ENCODE peak calls at places on chromosome 3, in five cellular contexts. R is CD4-positive, alpha-beta T cell; B is tibial nerve; F is NCI-H1105; Q is activated B cell treated with CpG ODN at 0.5 μM for 24 hours. S is an unnamed sample.

GRCh38 chr3:195905970-195906864 is 2.1 kb downstream of the TNK2 start:
- DNase-seq in Q (no peak), R (no peak), B (no peak), F (peak), S (no peak)

GRCh38 chr3:141019244-141019643 is 31.9 kb upstream of the SPSB4 start:
- DNase-seq in Q (no peak), R (no peak), F (no peak), B (no peak), S (no peak)

GRCh38 chr3:120855665-120856437 is 52.2 kb upstream of the STXBP5L start:
- DNase-seq in Q (no peak), R (no peak), B (no peak), F (no peak), S (no peak)

GRCh38 chr3:10744098-10744465 is 71.9 kb upstream of the SLC6A11 start:
- DNase-seq in B (no peak), Q (no peak), R (no peak), F (no peak), S (no peak)

GRCh38 chr3:44090036-44090435 is 151.7 kb upstream of the TOPAZ1 start:
- DNase-seq in B (no peak), Q (no peak), R (no peak), F (no peak), S (no peak)

GRCh38 chr3:157906627-157907026 is 199.6 kb downstream of the SHOX2 start:
- DNase-seq in F (no peak), B (no peak), Q (no peak), R (no peak), S (no peak)

GRCh38 chr3:151504606-151505005 is 43.7 kb upstream of the IGSF10 start:
- DNase-seq in F (no peak), Q (no peak), B (no peak), R (no peak), S (no peak)

GRCh38 chr3:157493627-157494550 is 9.3 kb downstream of the VEPH1 start:
- DNase-seq in F (peak), R (no peak), Q (no peak), B (no peak), S (no peak)

GRCh38 chr3:18712713-18713575 is 287.8 kb upstream of the SATB1 start:
- DNase-seq in B (no peak), Q (no peak), R (no peak), F (no peak), S (no peak)

GRCh38 chr3:66401578-66402382 is 99.0 kb downstream of the LRIG1 start:
- DNase-seq in F (no peak), B (no peak), R (no peak), Q (no peak), S (no peak)

GRCh38 chr3:64651791-64652241 is 36.0 kb downstream of the ADAMTS9 start:
- DNase-seq in R (no peak), Q (no peak), B (no peak), F (no peak), S (no peak)

GRCh38 chr3:28077566-28077965 is 163.9 kb upstream of the CMC1 start:
- DNase-seq in R (no peak), Q (no peak), F (no peak), B (peak), S (no peak)

GRCh38 chr3:71955549-71956373 is 170.8 kb upstream of the PROK2 start:
- DNase-seq in F (peak), B (peak), Q (no peak), R (no peak), S (peak)

GRCh38 chr3:159356606-159357005 is 554.8 kb downstream of the MFSD1 start:
- DNase-seq in R (no peak), F (no peak), Q (no peak), B (no peak), S (no peak)

GRCh38 chr3:38646062-38646461 is 3.4 kb downstream of the SCN5A start:
- DNase-seq in R (no peak), F (no peak), Q (no peak), B (no peak), S (no peak)

GRCh38 chr3:95097493-95097892 is 1034.6 kb downstream of the NSUN3 start:
- DNase-seq in R (no peak), Q (no peak), F (peak), B (peak), S (no peak)

GRCh38 chr3:59425942-59426341 is 376.1 kb upstream of the CFAP20DC start:
- DNase-seq in F (no peak), Q (no peak), B (no peak), R (peak), S (no peak)

S was measured in GM06990.